ENCODE peak calls at places on chromosomes 12 and 14, in eight cellular contexts. Z is heart right ventricle, S is stomach, G is keratinocyte, Q is H9, X is ovary, L is right cardiac atrium, U is pancreas. Y is an unnamed sample.
A peak's percentile ranks its signal among the peaks of the same experiment; 100 is the strongest.

GRCh38 chr12:29739279-29739991 is 44.3 kb downstream of the TMTC1 start:
- DNase-seq in Z (no peak), S (no peak), G (no peak), Q (no peak), X (no peak), L (no peak), U (no peak), Y (no peak)

GRCh38 chr12:22935090-22935489 is 310.1 kb downstream of the ETNK1 start:
- DNase-seq in Z (peak; percentile 6), S (no peak), G (no peak), Q (peak; percentile 50), X (no peak), L (peak; percentile 28), U (no peak), Y (no peak)

GRCh38 chr12:26164118-26164517 is 31.3 kb upstream of the SSPN start:
- DNase-seq in Z (no peak), S (no peak), G (no peak), Q (no peak), X (no peak), L (no peak), U (no peak), Y (no peak)

GRCh38 chr12:121762269-121762668 is 31.2 kb downstream of the RHOF start:
- DNase-seq in Z (no peak), S (no peak), G (no peak), Q (no peak), X (no peak), L (no peak), U (no peak), Y (no peak)

GRCh38 chr12:53954694-53955035 is at the start of gene HOXC12:
- DNase-seq in Z (no peak), S (no peak), G (no peak), Q (no peak), X (no peak), L (no peak), U (no peak), Y (no peak)

GRCh38 chr12:124952801-124953200 is 36.1 kb downstream of the DHX37 start:
- DNase-seq in Z (no peak), S (no peak), G (no peak), Q (no peak), X (no peak), L (no peak), U (no peak), Y (no peak)

GRCh38 chr14:61631044-61631692 is 64.1 kb upstream of the HIF1A start:
- DNase-seq in Z (no peak), S (no peak), G (no peak), Q (no peak), X (no peak), L (no peak), U (no peak), Y (no peak)

GRCh38 chr12:131784909-131785762 is 43.1 kb upstream of the MMP17 start:
- DNase-seq in Z (no peak), S (no peak), G (no peak), Q (no peak), X (no peak), L (no peak), U (no peak), Y (no peak)

GRCh38 chr14:56202256-56202655 is 84.0 kb downstream of the PELI2 start:
- DNase-seq in Z (no peak), S (no peak), G (no peak), Q (no peak), X (no peak), L (no peak), U (no peak), Y (no peak)

GRCh38 chr12:53758081-53758769 is 6.4 kb upstream of the CISTR start:
- DNase-seq in Z (no peak), S (no peak), G (no peak), Q (no peak), X (no peak), L (no peak), U (no peak), Y (no peak)

GRCh38 chr12:40681148-40681547 is 11.1 kb upstream of the CNTN1 start:
- DNase-seq in Z (no peak), S (no peak), G (no peak), Q (no peak), X (no peak), L (no peak), U (no peak), Y (no peak)

GRCh38 chr12:62767946-62768345 is 167.0 kb downstream of the PPM1H start:
- DNase-seq in Z (no peak), S (no peak), G (no peak), Q (no peak), X (no peak), L (no peak), U (no peak), Y (no peak)

GRCh38 chr14:46279776-46280175 is 371.8 kb downstream of the RPL10L start:
- DNase-seq in Z (no peak), S (no peak), G (no peak), Q (no peak), X (no peak), L (no peak), U (no peak), Y (no peak)

GRCh38 chr14:104651876-104652260 is 37.5 kb upstream of the INF2 start:
- DNase-seq in Z (no peak), S (no peak), G (no peak), Q (peak; percentile 52), X (no peak), L (no peak), U (no peak), Y (no peak)

GRCh38 chr12:88206636-88207035 is 64.5 kb downstream of the TMTC3 start:
- DNase-seq in Z (no peak), S (no peak), G (no peak), Q (no peak), X (no peak), L (no peak), U (no peak), Y (no peak)

GRCh38 chr12:128783129-128783574 is 40.6 kb downstream of the SLC15A4 start:
- DNase-seq in Z (no peak), S (no peak), G (no peak), Q (no peak), X (no peak), L (no peak), U (no peak), Y (no peak)

GRCh38 chr14:69003626-69004025 is 24.5 kb upstream of the ACTN1 start:
- DNase-seq in Z (no peak), S (no peak), G (no peak), Q (no peak), X (no peak), L (no peak), U (no peak), Y (no peak)

GRCh38 chr14:21924479-21924878 is 250.9 kb upstream of the OR4E1 start:
- DNase-seq in Z (no peak), S (no peak), G (no peak), Q (peak; percentile 46), X (no peak), L (no peak), U (no peak), Y (no peak)

GRCh38 chr12:42129595-42130204 is 15.0 kb downstream of the GXYLT1 start:
- DNase-seq in Z (peak; percentile 45), S (no peak), G (no peak), Q (no peak), X (no peak), L (no peak), U (peak; percentile 51), Y (peak; percentile 49)

DNA sequence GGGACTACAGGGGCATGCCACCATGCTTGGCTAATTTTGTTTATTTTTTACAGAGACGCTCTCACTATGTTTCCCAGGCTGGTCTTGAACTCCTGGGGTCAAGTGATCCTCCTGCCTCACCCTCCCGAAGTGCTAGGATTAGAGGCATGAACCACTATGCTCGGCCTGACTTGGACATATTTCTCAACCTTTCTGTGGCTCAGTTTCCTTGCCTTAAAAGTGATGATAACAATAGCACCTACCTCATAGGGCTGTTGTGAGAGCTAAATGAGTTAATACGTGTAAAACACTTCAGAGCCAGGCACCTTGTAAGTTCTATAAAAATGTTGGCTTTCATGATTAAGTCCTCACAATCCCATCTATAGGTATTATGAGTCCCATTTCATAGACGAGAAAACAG is 89.2 kb upstream of the METAP2 start:
- DNase-seq in Z (no peak), S (no peak), G (no peak), Q (no peak), X (no peak), L (no peak), U (no peak), Y (no peak)
- H3K27ac ChIP-seq in Z (peak overlapping the region; percentile 72), S (peak overlapping the region; percentile 79), G (no peak overlapping the region), Q (no peak overlapping the region), X (peak overlapping the region; percentile 62), L (peak overlapping the region; percentile 49), U (no peak overlapping the region), Y (no peak overlapping the region)

GRCh38 chr14:94773017-94773681 is 3.2 kb upstream of the GSC start:
- DNase-seq in Z (no peak), S (no peak), G (no peak), Q (peak; percentile 86), X (no peak), L (no peak), U (no peak), Y (peak; percentile 34)
- H3K27me3 ChIP-seq in Z (peaks cover 98% of the 10 kb centered on the region), S (peaks cover 100% of the 10 kb centered on the region), G (peaks cover 76% of the 10 kb centered on the region), Q (peaks cover 76% of the 10 kb centered on the region), X (peaks cover 11% of the 10 kb centered on the region), L (peaks cover 4% of the 10 kb centered on the region), U (peaks cover 48% of the 10 kb centered on the region), Y (peaks cover 31% of the 10 kb centered on the region)

GRCh38 chr14:54606178-54606577 is 39.2 kb downstream of the SAMD4A start:
- DNase-seq in Z (peak; percentile 84), S (no peak), G (no peak), Q (peak; percentile 60), X (no peak), L (peak; percentile 65), U (no peak), Y (no peak)

GRCh38 chr14:54603362-54603761 is 36.4 kb downstream of the SAMD4A start:
- DNase-seq in Z (no peak), S (no peak), G (no peak), Q (no peak), X (no peak), L (no peak), U (no peak), Y (no peak)

GRCh38 chr14:54610051-54610977 is 43.4 kb downstream of the SAMD4A start:
- DNase-seq in Z (no peak), S (no peak), G (no peak), Q (no peak), X (no peak), L (no peak), U (no peak), Y (no peak)

GRCh38 chr14:54609576-54609975 is 42.6 kb downstream of the SAMD4A start:
- DNase-seq in Z (no peak), S (no peak), G (no peak), Q (no peak), X (no peak), L (no peak), U (no peak), Y (no peak)

GRCh38 chr14:54606631-54607133 is 39.8 kb downstream of the SAMD4A start:
- DNase-seq in Z (peak; percentile 58), S (no peak), G (no peak), Q (no peak), X (no peak), L (no peak), U (no peak), Y (no peak)
- H3K27ac ChIP-seq in Z (peak overlapping the region; percentile 76), S (peak overlapping the region; percentile 57), G (peak overlapping the region; percentile 25), Q (no peak overlapping the region), X (no peak overlapping the region), L (peak overlapping the region; percentile 72), U (no peak overlapping the region), Y (no peak overlapping the region)

DNA sequence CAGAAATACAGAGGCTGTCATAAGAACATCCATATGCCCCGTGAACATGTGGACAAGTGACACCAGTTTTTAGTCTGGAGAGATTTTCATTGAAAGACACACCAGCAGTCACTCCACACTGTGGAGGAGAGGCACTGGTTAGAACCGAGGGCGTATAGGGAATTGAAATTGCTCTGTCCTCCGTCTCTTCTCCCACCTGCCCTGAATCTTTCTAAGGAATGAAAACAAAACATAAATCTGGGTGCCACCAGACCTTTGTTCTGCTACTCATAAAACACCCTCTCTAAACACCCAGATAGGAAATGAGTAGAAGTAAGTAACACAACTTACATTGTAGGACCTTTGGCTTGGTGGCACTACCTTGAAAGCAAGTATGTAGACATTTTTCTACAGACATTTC is 37.1 kb upstream of the STON2 start:
- DNase-seq in Z (no peak), S (no peak), G (no peak), Q (no peak), X (no peak), L (no peak), U (no peak), Y (no peak)
- H3K27me3 ChIP-seq in Z (peaks cover 47% of the 10 kb centered on the region), S (peaks cover 89% of the 10 kb centered on the region), G (peaks cover 4% of the 10 kb centered on the region), Q (peaks cover 7% of the 10 kb centered on the region), X (no peaks in the 10 kb centered on the region), L (no peaks in the 10 kb centered on the region), U (peaks cover 4% of the 10 kb centered on the region), Y (no peaks in the 10 kb centered on the region)